ENCODE peak calls at places on chromosome 9, in eight cellular contexts. One of them, this sample, is unnamed.

GRCh38 chr9:137233143-137233980 is 2.7 kb downstream of the SLC34A3 start:
- DNase-seq in activated T-cell treated with anti-CD3 and anti-CD28 coated beads, Interleukin-2, amount 50 U/mL, for 72 hours: no peak
- DNase-seq in AG04450: no peak
- DNase-seq in EH: no peak
- DNase-seq in AG04449: no peak
- DNase-seq in progenitor cell of endocrine pancreas: no peak
- DNase-seq in RCC 7860: no peak
- DNase-seq in CD4-positive, alpha-beta T cell: no peak
- DNase-seq in this sample: no peak

GRCh38 chr9:30301271-30301963 is 2083.0 kb upstream of the ACO1 start:
- DNase-seq in AG04449: no peak
- DNase-seq in progenitor cell of endocrine pancreas: no peak
- DNase-seq in activated T-cell treated with anti-CD3 and anti-CD28 coated beads, Interleukin-2, amount 50 U/mL, for 72 hours: no peak
- DNase-seq in AG04450: no peak
- DNase-seq in RCC 7860: no peak
- DNase-seq in CD4-positive, alpha-beta T cell: no peak
- DNase-seq in EH: no peak
- DNase-seq in this sample: no peak

GRCh38 chr9:98886691-98887229 is 56.9 kb upstream of the COL15A1 start:
- DNase-seq in progenitor cell of endocrine pancreas: no peak
- DNase-seq in activated T-cell treated with anti-CD3 and anti-CD28 coated beads, Interleukin-2, amount 50 U/mL, for 72 hours: no peak
- DNase-seq in EH: peak
- DNase-seq in AG04449: no peak
- DNase-seq in RCC 7860: no peak
- DNase-seq in AG04450: no peak
- DNase-seq in CD4-positive, alpha-beta T cell: no peak
- DNase-seq in this sample: no peak

GRCh38 chr9:133477992-133478850 is 678 bp downstream of the SLC2A6 start:
- DNase-seq in AG04450: no peak
- DNase-seq in RCC 7860: peak
- DNase-seq in AG04449: no peak
- DNase-seq in EH: peak
- DNase-seq in CD4-positive, alpha-beta T cell: no peak
- DNase-seq in activated T-cell treated with anti-CD3 and anti-CD28 coated beads, Interleukin-2, amount 50 U/mL, for 72 hours: peak
- DNase-seq in progenitor cell of endocrine pancreas: no peak
- DNase-seq in this sample: no peak

GRCh38 chr9:96644137-96644536 is 11.0 kb downstream of the PRXL2C start:
- DNase-seq in activated T-cell treated with anti-CD3 and anti-CD28 coated beads, Interleukin-2, amount 50 U/mL, for 72 hours: no peak
- DNase-seq in CD4-positive, alpha-beta T cell: no peak
- DNase-seq in AG04450: no peak
- DNase-seq in AG04449: no peak
- DNase-seq in progenitor cell of endocrine pancreas: no peak
- DNase-seq in RCC 7860: no peak
- DNase-seq in EH: no peak
- DNase-seq in this sample: no peak

GRCh38 chr9:136128436-136128835 is 9.8 kb upstream of the TMEM250 start:
- DNase-seq in RCC 7860: no peak
- DNase-seq in activated T-cell treated with anti-CD3 and anti-CD28 coated beads, Interleukin-2, amount 50 U/mL, for 72 hours: no peak
- DNase-seq in AG04450: no peak
- DNase-seq in CD4-positive, alpha-beta T cell: no peak
- DNase-seq in EH: no peak
- DNase-seq in AG04449: no peak
- DNase-seq in progenitor cell of endocrine pancreas: no peak
- DNase-seq in this sample: no peak

GRCh38 chr9:18805386-18805785 is 227.6 kb downstream of the SAXO1 start:
- DNase-seq in CD4-positive, alpha-beta T cell: no peak
- DNase-seq in RCC 7860: no peak
- DNase-seq in EH: no peak
- DNase-seq in AG04449: no peak
- DNase-seq in progenitor cell of endocrine pancreas: no peak
- DNase-seq in AG04450: no peak
- DNase-seq in activated T-cell treated with anti-CD3 and anti-CD28 coated beads, Interleukin-2, amount 50 U/mL, for 72 hours: no peak
- DNase-seq in this sample: peak

GRCh38 chr9:114214181-114214580 is 58.8 kb downstream of the COL27A1 start:
- DNase-seq in activated T-cell treated with anti-CD3 and anti-CD28 coated beads, Interleukin-2, amount 50 U/mL, for 72 hours: no peak
- DNase-seq in RCC 7860: no peak
- DNase-seq in CD4-positive, alpha-beta T cell: no peak
- DNase-seq in EH: peak
- DNase-seq in progenitor cell of endocrine pancreas: no peak
- DNase-seq in AG04450: no peak
- DNase-seq in AG04449: no peak
- DNase-seq in this sample: no peak

GRCh38 chr9:93595461-93595860 is 19.1 kb downstream of the PHF2 start:
- DNase-seq in progenitor cell of endocrine pancreas: no peak
- DNase-seq in activated T-cell treated with anti-CD3 and anti-CD28 coated beads, Interleukin-2, amount 50 U/mL, for 72 hours: no peak
- DNase-seq in AG04450: no peak
- DNase-seq in CD4-positive, alpha-beta T cell: no peak
- DNase-seq in RCC 7860: no peak
- DNase-seq in EH: no peak
- DNase-seq in AG04449: no peak
- DNase-seq in this sample: no peak

GRCh38 chr9:129012893-129013448 is 15.2 kb downstream of the SH3GLB2 start:
- DNase-seq in EH: no peak
- DNase-seq in AG04450: no peak
- DNase-seq in AG04449: no peak
- DNase-seq in progenitor cell of endocrine pancreas: no peak
- DNase-seq in RCC 7860: no peak
- DNase-seq in CD4-positive, alpha-beta T cell: no peak
- DNase-seq in activated T-cell treated with anti-CD3 and anti-CD28 coated beads, Interleukin-2, amount 50 U/mL, for 72 hours: no peak
- DNase-seq in this sample: no peak

GRCh38 chr9:89425024-89425805 is 72.7 kb downstream of the SEMA4D start:
- DNase-seq in CD4-positive, alpha-beta T cell: no peak
- DNase-seq in AG04450: no peak
- DNase-seq in EH: peak
- DNase-seq in AG04449: no peak
- DNase-seq in activated T-cell treated with anti-CD3 and anti-CD28 coated beads, Interleukin-2, amount 50 U/mL, for 72 hours: no peak
- DNase-seq in RCC 7860: peak
- DNase-seq in progenitor cell of endocrine pancreas: no peak
- DNase-seq in this sample: no peak

GRCh38 chr9:93893899-93894690 is 61.1 kb downstream of the BARX1 start:
- DNase-seq in CD4-positive, alpha-beta T cell: no peak
- DNase-seq in activated T-cell treated with anti-CD3 and anti-CD28 coated beads, Interleukin-2, amount 50 U/mL, for 72 hours: no peak
- DNase-seq in progenitor cell of endocrine pancreas: peak
- DNase-seq in RCC 7860: no peak
- DNase-seq in EH: no peak
- DNase-seq in AG04450: no peak
- DNase-seq in AG04449: no peak
- DNase-seq in this sample: no peak

GRCh38 chr9:94779101-94779500 is 52.6 kb downstream of the AOPEP start:
- DNase-seq in RCC 7860: no peak
- DNase-seq in progenitor cell of endocrine pancreas: no peak
- DNase-seq in CD4-positive, alpha-beta T cell: no peak
- DNase-seq in EH: no peak
- DNase-seq in activated T-cell treated with anti-CD3 and anti-CD28 coated beads, Interleukin-2, amount 50 U/mL, for 72 hours: no peak
- DNase-seq in AG04449: no peak
- DNase-seq in AG04450: no peak
- DNase-seq in this sample: no peak

GRCh38 chr9:134035041-134036039 is 10.1 kb downstream of the BRD3OS start:
- DNase-seq in AG04449: no peak
- DNase-seq in AG04450: no peak
- DNase-seq in progenitor cell of endocrine pancreas: no peak
- DNase-seq in EH: no peak
- DNase-seq in activated T-cell treated with anti-CD3 and anti-CD28 coated beads, Interleukin-2, amount 50 U/mL, for 72 hours: no peak
- DNase-seq in CD4-positive, alpha-beta T cell: no peak
- DNase-seq in RCC 7860: no peak
- DNase-seq in this sample: no peak

GRCh38 chr9:130980526-130980925 is 28.4 kb upstream of the LAMC3 start:
- DNase-seq in EH: no peak
- DNase-seq in progenitor cell of endocrine pancreas: no peak
- DNase-seq in CD4-positive, alpha-beta T cell: no peak
- DNase-seq in activated T-cell treated with anti-CD3 and anti-CD28 coated beads, Interleukin-2, amount 50 U/mL, for 72 hours: no peak
- DNase-seq in RCC 7860: no peak
- DNase-seq in AG04449: no peak
- DNase-seq in AG04450: no peak
- DNase-seq in this sample: no peak

GRCh38 chr9:29001006-29001405 is 1427.7 kb upstream of the C9orf72 start:
- DNase-seq in AG04450: no peak
- DNase-seq in RCC 7860: no peak
- DNase-seq in activated T-cell treated with anti-CD3 and anti-CD28 coated beads, Interleukin-2, amount 50 U/mL, for 72 hours: no peak
- DNase-seq in progenitor cell of endocrine pancreas: no peak
- DNase-seq in EH: no peak
- DNase-seq in CD4-positive, alpha-beta T cell: no peak
- DNase-seq in AG04449: no peak
- DNase-seq in this sample: no peak

GRCh38 chr9:109016132-109016531 is 2.8 kb upstream of the CTNNAL1 start:
- DNase-seq in AG04450: no peak
- DNase-seq in AG04449: no peak
- DNase-seq in progenitor cell of endocrine pancreas: no peak
- DNase-seq in EH: no peak
- DNase-seq in activated T-cell treated with anti-CD3 and anti-CD28 coated beads, Interleukin-2, amount 50 U/mL, for 72 hours: no peak
- DNase-seq in CD4-positive, alpha-beta T cell: no peak
- DNase-seq in RCC 7860: peak
- DNase-seq in this sample: no peak

GRCh38 chr9:133054966-133055365 is 6.8 kb upstream of the CEL start:
- DNase-seq in AG04450: no peak
- DNase-seq in activated T-cell treated with anti-CD3 and anti-CD28 coated beads, Interleukin-2, amount 50 U/mL, for 72 hours: no peak
- DNase-seq in RCC 7860: no peak
- DNase-seq in AG04449: peak
- DNase-seq in CD4-positive, alpha-beta T cell: no peak
- DNase-seq in progenitor cell of endocrine pancreas: no peak
- DNase-seq in EH: peak
- DNase-seq in this sample: no peak

GRCh38 chr9:112810696-112811490 is 60.3 kb downstream of the SNX30 start:
- DNase-seq in CD4-positive, alpha-beta T cell: no peak
- DNase-seq in progenitor cell of endocrine pancreas: no peak
- DNase-seq in RCC 7860: no peak
- DNase-seq in AG04450: no peak
- DNase-seq in EH: no peak
- DNase-seq in activated T-cell treated with anti-CD3 and anti-CD28 coated beads, Interleukin-2, amount 50 U/mL, for 72 hours: no peak
- DNase-seq in AG04449: no peak
- DNase-seq in this sample: peak